ENCODE peak calls at places on chromosomes 16 and 17, in five cellular contexts. S is NCI-H2081, J is nucleus accumbens, V is tibial artery, A is RCC 7860. B is an unnamed sample.

GRCh38 chr16:76882105-76882504 is 308.9 kb upstream of the MON1B start:
- DNase-seq in S (no peak), V (no peak), J (no peak), A (no peak), B (no peak)

GRCh38 chr16:89895482-89896250 is 22.3 kb downstream of the TCF25 start:
- DNase-seq in S (no peak), V (no peak), A (no peak), J (no peak), B (no peak)

GRCh38 chr17:34252890-34253525 is 2.1 kb upstream of the CCL2 start:
- DNase-seq in S (no peak), J (no peak), A (no peak), V (no peak), B (no peak)

GRCh38 chr17:2511462-2512369 is at the start of gene METTL16:
- DNase-seq in A (peak; percentile 92), J (peak; percentile 92), S (peak; percentile 96), V (peak; percentile 98), B (peak; percentile 93)

GRCh38 chr17:29376667-29377268 is 13.4 kb upstream of the TAOK1 start:
- DNase-seq in A (peak; percentile 41), S (no peak), J (peak; percentile 78), V (no peak), B (no peak)

GRCh38 chr17:13746379-13746778 is 144.7 kb upstream of the HS3ST3A1 start:
- DNase-seq in J (no peak), S (no peak), V (no peak), A (no peak), B (no peak)

GRCh38 chr16:81447383-81448101 is 2.9 kb downstream of the CMIP start:
- DNase-seq in J (no peak), S (no peak), V (no peak), A (peak; percentile 30), B (no peak)

GRCh38 chr17:38451840-38452529 is 23.7 kb downstream of the ARHGAP23 start:
- DNase-seq in V (no peak), J (no peak), S (no peak), A (peak; percentile 45), B (no peak)

GRCh38 chr17:63918305-63918704 is 334 bp downstream of the GH1 start:
- DNase-seq in V (no peak), J (no peak), A (no peak), S (no peak), B (no peak)

GRCh38 chr17:9472094-9472493 is 103.5 kb downstream of the STX8 start:
- DNase-seq in V (no peak), A (peak; percentile 79), S (no peak), J (no peak), B (no peak)

GRCh38 chr17:59621771-59622170 is 2.1 kb downstream of the CLTC start:
- DNase-seq in J (no peak), V (no peak), A (no peak), S (no peak), B (no peak)

GRCh38 chr17:71522383-71522782 is 598.4 kb upstream of the SOX9 start:
- DNase-seq in V (no peak), A (no peak), S (no peak), J (no peak), B (no peak)

GRCh38 chr17:82517230-82517865 is 2.2 kb upstream of the FOXK2 start:
- DNase-seq in J (no peak), A (no peak), S (peak; percentile 34), V (no peak), B (no peak)

GRCh38 chr16:85990861-85991301 is 91.9 kb downstream of the IRF8 start:
- DNase-seq in J (no peak), V (no peak), A (no peak), S (no peak), B (no peak)

B was measured in NCI-H1436 treated with DMSO at 0.1 percent for 48 hours.